ENCODE peak calls at places on chromosomes 6 and 20, in eight cellular contexts. D is GOT3; Z is T-helper 2 cell; I is iris pigment epithelial cell; B is activated CD4-positive, alpha-beta T cell treated with anti-CD3 and anti-CD28 coated beads for 48 hours; F is GM20000; T is OCI-M1; L is adipocyte. E is an unnamed sample.

GRCh38 chr20:17638835-17639407 is 43.1 kb downstream of the RRBP1 start:
- DNase-seq in D (no peak), Z (no peak), I (no peak), B (no peak), F (no peak), T (no peak), L (no peak), E (no peak)

GRCh38 chr20:63223121-63223825 is 7.3 kb upstream of the YTHDF1 start:
- DNase-seq in D (no peak), Z (no peak), I (peak), B (peak), F (peak), T (peak), L (peak), E (peak)

GRCh38 chr6:118618676-118619377 is 32.6 kb downstream of the CEP85L start:
- DNase-seq in D (no peak), Z (peak), I (peak), B (peak), F (peak), T (peak), L (peak), E (no peak)

GRCh38 chr20:36472656-36473071 is 68.7 kb upstream of the MYL9 start:
- DNase-seq in D (no peak), Z (no peak), I (no peak), B (peak), F (no peak), T (peak), L (peak), E (peak)

GRCh38 chr6:51415501-51415900 is 596.8 kb downstream of the TFAP2B start:
- DNase-seq in D (no peak), Z (no peak), I (no peak), B (no peak), F (no peak), T (no peak), L (no peak), E (no peak)

GRCh38 chr6:140183881-140184280 is 809.4 kb upstream of the CITED2 start:
- DNase-seq in D (no peak), Z (no peak), I (peak), B (no peak), F (no peak), T (no peak), L (peak), E (no peak)

GRCh38 chr6:164419099-164419498 is 890.3 kb downstream of the C6orf118 start:
- DNase-seq in D (no peak), Z (no peak), I (no peak), B (no peak), F (no peak), T (no peak), L (no peak), E (no peak)

GRCh38 chr6:33279971-33280511 is 3.1 kb downstream of the B3GALT4 start:
- DNase-seq in D (no peak), Z (no peak), I (peak), B (no peak), F (no peak), T (peak), L (peak), E (peak)

GRCh38 chr20:266604-267562 is 9.4 kb downstream of the DEFB132 start:
- DNase-seq in D (peak), Z (peak), I (peak), B (peak), F (peak), T (peak), L (peak), E (peak)

GRCh38 chr6:2225422-2226392 is 19.7 kb downstream of the GMDS start:
- DNase-seq in D (no peak), Z (no peak), I (no peak), B (no peak), F (no peak), T (no peak), L (no peak), E (no peak)

GRCh38 chr6:21767891-21768659 is 174.5 kb downstream of the SOX4 start:
- DNase-seq in D (no peak), Z (no peak), I (peak), B (no peak), F (no peak), T (no peak), L (peak), E (peak)

GRCh38 chr20:36217226-36217625 is 19.1 kb upstream of the AAR2 start:
- DNase-seq in D (no peak), Z (no peak), I (no peak), B (no peak), F (no peak), T (no peak), L (no peak), E (no peak)

GRCh38 chr6:37960139-37960935 is 140.8 kb downstream of the ZFAND3 start:
- DNase-seq in D (no peak), Z (no peak), I (no peak), B (no peak), F (no peak), T (no peak), L (no peak), E (no peak)

GRCh38 chr6:129592516-129593232 is 117.3 kb downstream of the ARHGAP18 start:
- DNase-seq in D (no peak), Z (no peak), I (peak), B (peak), F (no peak), T (no peak), L (no peak), E (peak)

GRCh38 chr6:169810066-169810989 is 58.9 kb downstream of the ERMARD start:
- DNase-seq in D (no peak), Z (no peak), I (no peak), B (no peak), F (no peak), T (no peak), L (no peak), E (no peak)

GRCh38 chr6:142518126-142518525 is 216.3 kb downstream of the ADGRG6 start:
- DNase-seq in D (no peak), Z (no peak), I (no peak), B (no peak), F (no peak), T (no peak), L (no peak), E (no peak)

GRCh38 chr6:998551-998950 is 305.6 kb upstream of the EXOC2 start:
- DNase-seq in D (no peak), Z (no peak), I (no peak), B (no peak), F (no peak), T (no peak), L (no peak), E (no peak)

GRCh38 chr6:33848498-33848897 is 44.7 kb upstream of the MLN start:
- DNase-seq in D (no peak), Z (no peak), I (no peak), B (no peak), F (no peak), T (no peak), L (no peak), E (no peak)

GRCh38 chr6:95244749-95245148 is 332.6 kb upstream of the MANEA start:
- DNase-seq in D (no peak), Z (no peak), I (peak), B (no peak), F (no peak), T (no peak), L (no peak), E (no peak)

GRCh38 chr6:160067564-160067963 is 54.1 kb upstream of the SLC22A1 start:
- DNase-seq in D (no peak), Z (no peak), I (no peak), B (no peak), F (no peak), T (no peak), L (no peak), E (no peak)

GRCh38 chr6:38586992-38587391 is 52.7 kb downstream of the BTBD9 start:
- DNase-seq in D (no peak), Z (no peak), I (no peak), B (no peak), F (no peak), T (no peak), L (no peak), E (no peak)

GRCh38 chr6:146544783-146545182 is 1.1 kb downstream of the RAB32 start:
- DNase-seq in D (no peak), Z (no peak), I (peak), B (no peak), F (no peak), T (no peak), L (peak), E (no peak)

GRCh38 chr20:41769650-41770049 is 151.5 kb upstream of the CHD6 start:
- DNase-seq in D (no peak), Z (no peak), I (no peak), B (no peak), F (no peak), T (no peak), L (no peak), E (no peak)

GRCh38 chr6:117711369-117711768 is 36.1 kb downstream of the NUS1 start:
- DNase-seq in D (no peak), Z (no peak), I (no peak), B (no peak), F (no peak), T (peak), L (no peak), E (no peak)

GRCh38 chr6:156131221-156131903 is 645.8 kb upstream of the ARID1B start:
- DNase-seq in D (no peak), Z (no peak), I (no peak), B (no peak), F (peak), T (peak), L (no peak), E (no peak)

GRCh38 chr6:116386581-116387299 is 16.0 kb downstream of the DSE start:
- DNase-seq in D (no peak), Z (no peak), I (peak), B (no peak), F (no peak), T (no peak), L (peak), E (peak)

GRCh38 chr6:121436966-121437756 is 1.7 kb downstream of the GJA1 start:
- DNase-seq in D (no peak), Z (no peak), I (peak), B (peak), F (no peak), T (peak), L (peak), E (peak)

GRCh38 chr6:117270960-117271507 is 5.7 kb downstream of the VGLL2 start:
- DNase-seq in D (no peak), Z (no peak), I (no peak), B (no peak), F (no peak), T (no peak), L (no peak), E (no peak)

GRCh38 chr20:17594443-17594842 is 24.6 kb downstream of the DSTN start:
- DNase-seq in D (no peak), Z (no peak), I (peak), B (no peak), F (no peak), T (no peak), L (peak), E (peak)

GRCh38 chr20:24610341-24611115 is 141.1 kb downstream of the SYNDIG1 start:
- DNase-seq in D (no peak), Z (no peak), I (peak), B (no peak), F (no peak), T (no peak), L (no peak), E (no peak)

GRCh38 chr20:977021-977420 is 25.1 kb downstream of the RSPO4 start:
- DNase-seq in D (no peak), Z (no peak), I (no peak), B (no peak), F (no peak), T (no peak), L (no peak), E (no peak)

GRCh38 chr20:38836991-38837390 is 31.5 kb downstream of the PPP1R16B start:
- DNase-seq in D (no peak), Z (no peak), I (no peak), B (no peak), F (peak), T (no peak), L (no peak), E (no peak)

GRCh38 chr6:157386454-157386853 is 5.5 kb downstream of the ZDHHC14 start:
- DNase-seq in D (no peak), Z (no peak), I (no peak), B (no peak), F (no peak), T (no peak), L (no peak), E (no peak)

GRCh38 chr20:33670715-33671499 is 3.3 kb downstream of the NECAB3 start:
- DNase-seq in D (no peak), Z (no peak), I (no peak), B (no peak), F (no peak), T (no peak), L (no peak), E (no peak)

GRCh38 chr6:57097596-57097995 is 7.6 kb downstream of the ZNF451 start:
- DNase-seq in D (no peak), Z (no peak), I (peak), B (no peak), F (no peak), T (no peak), L (peak), E (peak)

GRCh38 chr6:97437087-97437486 is 154.1 kb upstream of the MMS22L start:
- DNase-seq in D (no peak), Z (no peak), I (peak), B (no peak), F (no peak), T (peak), L (peak), E (peak)

GRCh38 chr20:34415079-34415478 is 52.0 kb downstream of the ITCH start:
- DNase-seq in D (no peak), Z (no peak), I (no peak), B (no peak), F (peak), T (peak), L (no peak), E (no peak)

E was measured in NCI-H226.